ENCODE peak calls at places on chromosomes 3 and 15, in four cellular contexts. F, B, A and O are unnamed samples.

GRCh38 chr15:82640672-82641071 is 6.5 kb downstream of the CPEB1 start:
- DNase-seq in A (no peak), F (no peak), B (no peak), O (no peak)

GRCh38 chr15:69305204-69305931 is 6.7 kb downstream of the PAQR5 start:
- DNase-seq in F (peak), B (peak), A (no peak), O (no peak)

GRCh38 chr3:84724877-84725276 is 233.9 kb upstream of the CADM2 start:
- DNase-seq in B (no peak), A (no peak), F (peak), O (no peak)

GRCh38 chr3:114566162-114566755 is 272.4 kb downstream of the TIGIT start:
- DNase-seq in A (no peak), B (no peak), F (no peak), O (no peak)

GRCh38 chr3:30319713-30320112 is 286.7 kb upstream of the TGFBR2 start:
- DNase-seq in B (peak), A (no peak), F (peak), O (peak)

GRCh38 chr3:146117406-146118285 is 43.3 kb downstream of the PLOD2 start:
- DNase-seq in B (no peak), A (no peak), F (peak), O (no peak)

GRCh38 chr3:67123914-67124313 is 125.8 kb downstream of the KBTBD8 start:
- DNase-seq in F (no peak), B (no peak), A (no peak), O (no peak)

GRCh38 chr3:178003756-178004155 is 532.5 kb upstream of the KCNMB2 start:
- DNase-seq in F (peak), B (no peak), A (no peak), O (no peak)

DNA sequence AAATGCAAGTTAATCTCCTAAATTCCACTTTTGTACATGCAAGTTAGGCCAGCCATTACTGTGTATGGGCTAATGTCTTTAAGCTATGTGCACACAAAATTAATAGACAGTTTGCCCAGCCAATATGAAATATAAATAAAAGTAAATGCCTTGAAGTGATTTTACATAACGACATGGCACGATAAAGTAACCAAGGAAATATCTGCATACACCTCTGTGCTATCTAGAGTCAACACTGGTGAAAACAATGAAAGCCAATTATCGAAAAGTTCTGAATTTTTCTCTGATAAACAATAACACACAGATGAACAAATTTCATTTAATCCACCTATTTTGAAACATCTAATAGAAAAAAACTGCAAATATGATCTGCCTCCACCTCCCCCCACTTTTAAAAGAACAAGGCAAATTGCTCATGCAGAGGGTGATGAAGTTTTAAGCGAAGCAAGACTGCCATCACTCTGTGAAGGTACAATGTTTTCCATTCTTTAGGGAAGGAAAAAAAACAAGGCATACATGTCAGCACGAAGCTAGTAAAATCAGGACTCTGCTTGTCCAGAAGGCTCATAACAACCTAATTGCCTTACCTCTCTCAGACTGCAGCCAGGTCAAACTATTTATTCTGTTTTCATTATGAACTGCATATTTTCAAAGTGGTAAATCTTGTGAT is 317.7 kb downstream of the MECOM start:
- DNase-seq in F (no peak), A (no peak), B (no peak), O (no peak)
- TF ChIP-seq CTCF in F (no peak), A (no peak), B (peak), O (no peak)

DNA sequence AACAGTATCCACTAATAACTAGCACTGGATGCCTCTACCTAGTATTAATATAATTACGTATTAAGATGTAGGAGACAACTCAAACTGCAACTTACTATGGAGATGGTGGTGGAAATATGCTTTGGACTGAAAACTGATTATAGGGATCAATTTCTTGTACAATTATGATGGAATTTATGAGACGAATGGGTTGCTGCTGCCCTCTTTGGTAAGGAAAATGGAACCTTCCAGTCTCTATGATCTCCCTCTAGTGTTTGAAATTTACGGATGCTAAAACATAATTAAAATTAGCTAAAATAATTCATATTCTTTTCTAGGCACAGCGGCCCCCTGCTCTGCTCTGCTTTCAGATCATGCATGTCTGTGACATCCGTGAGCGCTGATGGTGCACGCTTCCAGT is 132.3 kb downstream of the NR2F2 start:
- DNase-seq in F (peak), A (no peak), B (no peak), O (no peak)
- TF ChIP-seq CTCF in F (peak), A (no peak), B (no peak), O (no peak)

DNA sequence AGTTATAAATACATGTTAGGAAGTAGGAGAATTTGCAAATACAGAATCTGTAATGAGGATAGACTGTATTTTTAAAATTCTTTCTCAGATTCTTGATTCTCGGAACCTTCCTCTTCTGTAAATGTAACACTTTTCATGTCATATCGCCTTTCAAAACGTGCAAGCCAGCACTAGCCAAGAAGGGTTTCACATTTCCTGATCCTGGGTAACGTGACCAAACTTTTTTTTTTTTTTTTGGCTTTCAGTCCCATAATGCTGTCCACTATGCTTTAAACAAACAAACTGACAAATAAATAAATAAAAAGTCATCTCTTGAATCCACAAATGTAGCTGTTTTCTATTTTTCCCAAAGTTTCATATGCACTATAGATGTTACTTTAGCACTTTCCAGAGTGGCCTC is 208.3 kb downstream of the OSBPL10 start:
- DNase-seq in B (no peak), A (no peak), F (peak), O (no peak)
- TF ChIP-seq CTCF in B (no peak), A (no peak), F (no peak), O (no peak)

GRCh38 chr3:140857993-140858392 is 83.6 kb upstream of the SLC25A36 start:
- DNase-seq in F (no peak), A (no peak), B (no peak), O (no peak)

GRCh38 chr3:140859592-140860336 is 81.9 kb upstream of the SLC25A36 start:
- DNase-seq in A (no peak), B (no peak), F (no peak), O (no peak)

GRCh38 chr3:140863481-140864084 is 78.1 kb upstream of the SLC25A36 start:
- DNase-seq in B (peak), F (peak), A (no peak), O (peak)
- TF ChIP-seq CTCF in B (peak), F (peak), A (peak), O (peak)

GRCh38 chr3:160841455-160841854 is 85.4 kb downstream of the PPM1L start:
- DNase-seq in A (no peak), B (no peak), F (no peak), O (no peak)
- TF ChIP-seq CTCF in A (no peak), B (no peak), F (no peak), O (no peak)

GRCh38 chr3:53056442-53056841 is 10.6 kb upstream of the SFMBT1 start:
- DNase-seq in A (no peak), B (no peak), F (no peak), O (no peak)
- TF ChIP-seq CTCF in A (peak), B (no peak), F (peak), O (peak)

DNA sequence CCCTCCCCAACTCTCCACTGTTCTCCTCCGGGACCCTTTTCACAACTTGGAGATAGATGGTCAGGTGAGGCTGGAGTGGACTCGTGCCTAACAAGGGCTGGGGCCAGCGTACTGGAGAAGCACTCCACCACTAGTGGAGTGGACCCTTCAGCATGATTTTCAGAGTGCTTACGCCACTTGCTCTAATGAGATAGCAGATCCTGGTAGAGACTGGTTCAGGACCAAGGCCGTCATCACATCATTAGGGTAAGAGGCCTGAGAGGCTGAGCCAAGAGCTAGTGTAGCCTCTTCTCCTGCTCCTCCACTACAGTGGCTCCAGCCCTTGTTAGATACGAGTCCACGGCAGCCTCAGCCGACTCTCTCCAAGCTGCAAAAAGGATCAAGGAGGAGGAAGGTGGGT is 66.9 kb upstream of the NTRK3 start:
- DNase-seq in F (no peak), B (no peak), A (no peak), O (no peak)
- TF ChIP-seq CTCF in F (no peak), B (no peak), A (no peak), O (no peak)